ENCODE peak calls at places on chromosome 15, in six cellular contexts. One of them, this sample, is unnamed.
A peak's percentile ranks its signal among the peaks of the same experiment; 100 is the strongest.

GRCh38 chr15:26295331-26295730 is 432.2 kb upstream of the ATP10A start:
- DNase-seq in esophagus muscularis mucosa: no peak
- DNase-seq in Panc1: no peak
- DNase-seq in transverse colon: no peak
- DNase-seq in suprapubic skin: no peak
- DNase-seq in vagina: no peak
- DNase-seq in this sample: no peak

GRCh38 chr15:74209560-74209958 is 7.0 kb upstream of the STRA6 start:
- DNase-seq in Panc1: no peak
- DNase-seq in esophagus muscularis mucosa: no peak
- DNase-seq in suprapubic skin: no peak
- DNase-seq in vagina: no peak
- DNase-seq in transverse colon: no peak
- DNase-seq in this sample: no peak

GRCh38 chr15:42085721-42086120 is 8.6 kb downstream of the PLA2G4D start:
- DNase-seq in suprapubic skin: no peak
- DNase-seq in vagina: no peak
- DNase-seq in Panc1: no peak
- DNase-seq in esophagus muscularis mucosa: no peak
- DNase-seq in transverse colon: no peak
- DNase-seq in this sample: no peak

GRCh38 chr15:53843166-53843565 is 83.7 kb upstream of the WDR72 start:
- DNase-seq in suprapubic skin: no peak
- DNase-seq in transverse colon: no peak
- DNase-seq in Panc1: no peak
- DNase-seq in vagina: no peak
- DNase-seq in esophagus muscularis mucosa: no peak
- DNase-seq in this sample: no peak

GRCh38 chr15:85886345-85886935 is 91.7 kb upstream of the KLHL25 start:
- DNase-seq in esophagus muscularis mucosa: no peak
- DNase-seq in transverse colon: no peak
- DNase-seq in vagina: no peak
- DNase-seq in Panc1: no peak
- DNase-seq in suprapubic skin: no peak
- DNase-seq in this sample: no peak

GRCh38 chr15:32119694-32120330 is 89.5 kb downstream of the CHRNA7 start:
- DNase-seq in transverse colon: no peak
- DNase-seq in suprapubic skin: no peak
- DNase-seq in esophagus muscularis mucosa: peak; percentile 86
- DNase-seq in vagina: peak; percentile 78
- DNase-seq in Panc1: no peak
- DNase-seq in this sample: no peak

GRCh38 chr15:46343527-46343926 is 708.7 kb downstream of the SQOR start:
- DNase-seq in suprapubic skin: no peak
- DNase-seq in esophagus muscularis mucosa: no peak
- DNase-seq in transverse colon: no peak
- DNase-seq in Panc1: no peak
- DNase-seq in vagina: no peak
- DNase-seq in this sample: no peak

GRCh38 chr15:68819451-68820204 is 1.1 kb downstream of the ANP32A start:
- DNase-seq in Panc1: no peak
- DNase-seq in esophagus muscularis mucosa: no peak
- DNase-seq in vagina: no peak
- DNase-seq in suprapubic skin: no peak
- DNase-seq in transverse colon: peak; percentile 44
- DNase-seq in this sample: peak; percentile 76

GRCh38 chr15:64464271-64465005 is 4.1 kb downstream of the ZNF609 start:
- DNase-seq in transverse colon: no peak
- DNase-seq in suprapubic skin: no peak
- DNase-seq in vagina: no peak
- DNase-seq in Panc1: no peak
- DNase-seq in esophagus muscularis mucosa: no peak
- DNase-seq in this sample: no peak

GRCh38 chr15:40470423-40471104 is at the start of gene CHST14:
- DNase-seq in esophagus muscularis mucosa: no peak
- DNase-seq in Panc1: no peak
- DNase-seq in vagina: no peak
- DNase-seq in transverse colon: peak; percentile 64
- DNase-seq in suprapubic skin: peak; percentile 73
- DNase-seq in this sample: peak; percentile 75

GRCh38 chr15:98745179-98745578 is 96.8 kb downstream of the IGF1R start:
- DNase-seq in transverse colon: peak; percentile 63
- DNase-seq in vagina: no peak
- DNase-seq in suprapubic skin: no peak
- DNase-seq in esophagus muscularis mucosa: no peak
- DNase-seq in Panc1: no peak
- DNase-seq in this sample: no peak

GRCh38 chr15:68493629-68494028 is 61.7 kb upstream of the ITGA11 start:
- DNase-seq in Panc1: no peak
- DNase-seq in suprapubic skin: no peak
- DNase-seq in vagina: peak; percentile 34
- DNase-seq in transverse colon: no peak
- DNase-seq in esophagus muscularis mucosa: no peak
- DNase-seq in this sample: no peak

GRCh38 chr15:64905119-64905831 is 6.4 kb upstream of the ANKDD1A start:
- DNase-seq in transverse colon: peak; percentile 79
- DNase-seq in suprapubic skin: peak; percentile 81
- DNase-seq in esophagus muscularis mucosa: peak; percentile 95
- DNase-seq in Panc1: no peak
- DNase-seq in vagina: peak; percentile 87
- DNase-seq in this sample: peak; percentile 89

GRCh38 chr15:78987891-78988360 is 43.1 kb upstream of the CTSH start:
- DNase-seq in Panc1: no peak
- DNase-seq in transverse colon: no peak
- DNase-seq in vagina: no peak
- DNase-seq in suprapubic skin: no peak
- DNase-seq in esophagus muscularis mucosa: no peak
- DNase-seq in this sample: no peak

GRCh38 chr15:70140543-70141375 is 43.0 kb upstream of the TLE3 start:
- DNase-seq in Panc1: no peak
- DNase-seq in esophagus muscularis mucosa: no peak
- DNase-seq in transverse colon: no peak
- DNase-seq in vagina: no peak
- DNase-seq in suprapubic skin: no peak
- DNase-seq in this sample: no peak

GRCh38 chr15:66581972-66582537 is 16.3 kb upstream of the LCTL start:
- DNase-seq in suprapubic skin: no peak
- DNase-seq in esophagus muscularis mucosa: no peak
- DNase-seq in Panc1: no peak
- DNase-seq in vagina: no peak
- DNase-seq in transverse colon: no peak
- DNase-seq in this sample: no peak
- TF ChIP-seq POLR2AphosphoS5 in suprapubic skin: no peak
- TF ChIP-seq POLR2AphosphoS5 in esophagus muscularis mucosa: no peak
- TF ChIP-seq POLR2AphosphoS5 in Panc1: no peak
- TF ChIP-seq POLR2AphosphoS5 in vagina: no peak
- TF ChIP-seq POLR2AphosphoS5 in transverse colon: no peak
- TF ChIP-seq POLR2AphosphoS5 in this sample: no peak

GRCh38 chr15:58223432-58223831 is 85.3 kb downstream of the AQP9 start:
- DNase-seq in Panc1: no peak
- DNase-seq in transverse colon: no peak
- DNase-seq in vagina: no peak
- DNase-seq in esophagus muscularis mucosa: no peak
- DNase-seq in suprapubic skin: no peak
- DNase-seq in this sample: no peak

GRCh38 chr15:58221591-58222241 is 83.5 kb downstream of the AQP9 start:
- DNase-seq in suprapubic skin: no peak
- DNase-seq in transverse colon: peak; percentile 18
- DNase-seq in Panc1: no peak
- DNase-seq in vagina: no peak
- DNase-seq in esophagus muscularis mucosa: no peak
- DNase-seq in this sample: no peak

GRCh38 chr15:58224068-58224467 is 85.9 kb downstream of the AQP9 start:
- DNase-seq in Panc1: no peak
- DNase-seq in vagina: no peak
- DNase-seq in esophagus muscularis mucosa: no peak
- DNase-seq in suprapubic skin: no peak
- DNase-seq in transverse colon: no peak
- DNase-seq in this sample: no peak

GRCh38 chr15:58227706-58228543 is 89.7 kb downstream of the AQP9 start:
- DNase-seq in transverse colon: peak; percentile 72
- DNase-seq in suprapubic skin: peak; percentile 76
- DNase-seq in esophagus muscularis mucosa: no peak
- DNase-seq in vagina: no peak
- DNase-seq in Panc1: peak; percentile 67
- DNase-seq in this sample: peak; percentile 82

GRCh38 chr15:58222698-58223097 is 84.5 kb downstream of the AQP9 start:
- DNase-seq in Panc1: no peak
- DNase-seq in vagina: no peak
- DNase-seq in suprapubic skin: no peak
- DNase-seq in esophagus muscularis mucosa: no peak
- DNase-seq in transverse colon: no peak
- DNase-seq in this sample: no peak
- TF ChIP-seq CTCF in Panc1: no peak
- TF ChIP-seq CTCF in vagina: no peak
- TF ChIP-seq CTCF in suprapubic skin: no peak
- TF ChIP-seq CTCF in esophagus muscularis mucosa: no peak
- TF ChIP-seq CTCF in transverse colon: no peak
- TF ChIP-seq CTCF in this sample: no peak

GRCh38 chr15:93917181-93917580 is 314.2 kb upstream of the MCTP2 start:
- DNase-seq in suprapubic skin: no peak
- DNase-seq in transverse colon: no peak
- DNase-seq in esophagus muscularis mucosa: no peak
- DNase-seq in vagina: no peak
- DNase-seq in Panc1: no peak
- DNase-seq in this sample: no peak

GRCh38 chr15:93913871-93914270 is 317.5 kb upstream of the MCTP2 start:
- DNase-seq in transverse colon: no peak
- DNase-seq in esophagus muscularis mucosa: no peak
- DNase-seq in vagina: no peak
- DNase-seq in suprapubic skin: no peak
- DNase-seq in Panc1: no peak
- DNase-seq in this sample: no peak

DNA sequence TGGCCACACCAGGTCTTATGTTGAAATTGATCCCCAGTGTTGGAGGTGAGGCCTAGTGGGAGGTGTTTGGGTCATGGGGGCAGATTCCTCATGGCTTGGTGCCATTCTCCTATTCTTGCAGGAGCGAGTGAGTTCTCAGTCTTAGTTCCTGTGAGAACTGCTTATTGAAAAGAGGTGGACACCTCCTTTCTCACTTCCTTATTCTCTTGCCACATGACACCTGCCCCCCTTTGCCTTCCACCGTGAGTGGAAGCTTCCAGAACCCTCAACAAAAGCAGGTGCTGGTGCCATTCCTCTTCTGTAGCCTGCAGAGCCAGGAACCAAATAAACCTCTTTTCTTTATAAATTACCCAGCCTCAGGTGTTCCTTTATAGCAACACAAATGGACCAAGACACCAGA is 318.1 kb upstream of the MCTP2 start:
- DNase-seq in esophagus muscularis mucosa: no peak
- DNase-seq in Panc1: no peak
- DNase-seq in transverse colon: no peak
- DNase-seq in suprapubic skin: no peak
- DNase-seq in vagina: no peak
- DNase-seq in this sample: no peak
- H3K9me3 ChIP-seq in esophagus muscularis mucosa: no peaks in the 10 kb centered on the region
- H3K9me3 ChIP-seq in Panc1: no peaks in the 10 kb centered on the region
- H3K9me3 ChIP-seq in transverse colon: no peaks in the 10 kb centered on the region
- H3K9me3 ChIP-seq in suprapubic skin: no peaks in the 10 kb centered on the region
- H3K9me3 ChIP-seq in vagina: no peaks in the 10 kb centered on the region
- H3K9me3 ChIP-seq in this sample: no peaks in the 10 kb centered on the region

GRCh38 chr15:77650285-77650684 is 17.6 kb upstream of the LINGO1 start:
- DNase-seq in esophagus muscularis mucosa: no peak
- DNase-seq in transverse colon: no peak
- DNase-seq in vagina: no peak
- DNase-seq in Panc1: no peak
- DNase-seq in suprapubic skin: no peak
- DNase-seq in this sample: no peak
- TF ChIP-seq POLR2AphosphoS5 in esophagus muscularis mucosa: no peak
- TF ChIP-seq POLR2AphosphoS5 in transverse colon: no peak
- TF ChIP-seq POLR2AphosphoS5 in vagina: no peak
- TF ChIP-seq POLR2AphosphoS5 in Panc1: no peak
- TF ChIP-seq POLR2AphosphoS5 in suprapubic skin: no peak
- TF ChIP-seq POLR2AphosphoS5 in this sample: no peak

GRCh38 chr15:80654299-80654698 is 40.8 kb upstream of the ABHD17C start:
- DNase-seq in esophagus muscularis mucosa: no peak
- DNase-seq in transverse colon: no peak
- DNase-seq in vagina: no peak
- DNase-seq in suprapubic skin: no peak
- DNase-seq in Panc1: no peak
- DNase-seq in this sample: no peak
- TF ChIP-seq CTCF in esophagus muscularis mucosa: no peak
- TF ChIP-seq CTCF in transverse colon: no peak
- TF ChIP-seq CTCF in vagina: no peak
- TF ChIP-seq CTCF in suprapubic skin: no peak
- TF ChIP-seq CTCF in Panc1: no peak
- TF ChIP-seq CTCF in this sample: no peak

GRCh38 chr15:97566957-97567356 is 393.5 kb upstream of the ARRDC4 start:
- DNase-seq in transverse colon: no peak
- DNase-seq in esophagus muscularis mucosa: no peak
- DNase-seq in suprapubic skin: no peak
- DNase-seq in Panc1: no peak
- DNase-seq in vagina: no peak
- DNase-seq in this sample: no peak
- H3K9me3 ChIP-seq in transverse colon: no peaks in the 10 kb centered on the region
- H3K9me3 ChIP-seq in esophagus muscularis mucosa: no peaks in the 10 kb centered on the region
- H3K9me3 ChIP-seq in suprapubic skin: no peaks in the 10 kb centered on the region
- H3K9me3 ChIP-seq in Panc1: no peaks in the 10 kb centered on the region
- H3K9me3 ChIP-seq in vagina: no peaks in the 10 kb centered on the region
- H3K9me3 ChIP-seq in this sample: no peaks in the 10 kb centered on the region

This sample was measured in sigmoid colon.